ENCODE peak calls at places on chromosome 20, in seven cellular contexts. D, T, S, Y, U, I and C are unnamed samples. For H3K4me1, the result is how much of the 10 kb centered on the place peaks cover.

GRCh38 chr20:23622839-23623343 is 14.9 kb downstream of the CST3 start:
- DNase-seq in D (no peak), T (peak), S (no peak), Y (peak), U (no peak), I (peak), C (no peak)

GRCh38 chr20:10982692-10983091 is 308.9 kb upstream of the JAG1 start:
- DNase-seq in D (no peak), T (peak), S (no peak), Y (no peak), U (no peak), I (no peak), C (peak)

GRCh38 chr20:38001173-38001875 is 31.9 kb downstream of the TTI1 start:
- DNase-seq in D (no peak), T (peak), S (no peak), Y (no peak), U (no peak), I (no peak), C (no peak)

GRCh38 chr20:43959079-43959919 is 44.6 kb downstream of the TOX2 start:
- DNase-seq in D (no peak), T (no peak), S (no peak), Y (no peak), U (no peak), I (peak), C (no peak)

GRCh38 chr20:51570755-51571469 is 28.4 kb upstream of the NFATC2 start:
- DNase-seq in D (no peak), T (peak), S (no peak), Y (no peak), U (no peak), I (no peak), C (no peak)

GRCh38 chr20:59764037-59764436 is 159.7 kb downstream of the PHACTR3 start:
- DNase-seq in D (no peak), T (no peak), S (no peak), Y (no peak), U (no peak), I (no peak), C (no peak)

GRCh38 chr20:5612476-5613291 is 137.5 kb upstream of the SHLD1 start:
- DNase-seq in D (no peak), T (peak), S (no peak), Y (no peak), U (peak), I (no peak), C (no peak)

GRCh38 chr20:64044484-64045247 is 4.8 kb downstream of the SOX18 start:
- DNase-seq in D (no peak), T (peak), S (no peak), Y (no peak), U (no peak), I (no peak), C (no peak)

GRCh38 chr20:41358717-41359116 is 7.9 kb downstream of the EMILIN3 start:
- DNase-seq in D (no peak), T (no peak), S (no peak), Y (no peak), U (no peak), I (peak), C (no peak)

GRCh38 chr20:35730583-35731468 is 11.2 kb downstream of the RBM39 start:
- DNase-seq in D (no peak), T (no peak), S (no peak), Y (no peak), U (no peak), I (no peak), C (no peak)

GRCh38 chr20:23127506-23128279 is 41.6 kb upstream of the CD93 start:
- DNase-seq in D (no peak), T (no peak), S (no peak), Y (no peak), U (no peak), I (no peak), C (no peak)

GRCh38 chr20:63045401-63045800 is 38.6 kb upstream of the BHLHE23 start:
- DNase-seq in D (no peak), T (no peak), S (no peak), Y (peak), U (no peak), I (no peak), C (no peak)

GRCh38 chr20:32823737-32824588 is 4.2 kb downstream of the MAPRE1 start:
- DNase-seq in D (no peak), T (peak), S (no peak), Y (no peak), U (no peak), I (no peak), C (no peak)

GRCh38 chr20:63494084-63494419 is 4.8 kb downstream of the EEF1A2 start:
- DNase-seq in D (no peak), T (no peak), S (no peak), Y (no peak), U (no peak), I (no peak), C (no peak)

GRCh38 chr20:24442909-24443308 is 26.5 kb upstream of the SYNDIG1 start:
- DNase-seq in D (no peak), T (no peak), S (no peak), Y (no peak), U (no peak), I (no peak), C (no peak)

GRCh38 chr20:59645316-59645715 is 41.0 kb downstream of the PHACTR3 start:
- DNase-seq in D (no peak), T (no peak), S (no peak), Y (no peak), U (no peak), I (no peak), C (no peak)

GRCh38 chr20:44034965-44035635 is 120.4 kb downstream of the TOX2 start:
- DNase-seq in D (no peak), T (no peak), S (no peak), Y (no peak), U (no peak), I (no peak), C (no peak)

GRCh38 chr20:43942661-43943285 is 28.1 kb downstream of the TOX2 start:
- DNase-seq in D (no peak), T (peak), S (no peak), Y (no peak), U (no peak), I (no peak), C (no peak)

GRCh38 chr20:58246346-58246745 is 17.9 kb upstream of the ANKRD60 start:
- DNase-seq in D (no peak), T (no peak), S (no peak), Y (no peak), U (no peak), I (no peak), C (no peak)

GRCh38 chr20:6663751-6664388 is 103.6 kb upstream of the BMP2 start:
- DNase-seq in D (no peak), T (no peak), S (no peak), Y (no peak), U (no peak), I (peak), C (no peak)

GRCh38 chr20:15842872-15843271 is 730.4 kb downstream of the KIF16B start:
- DNase-seq in D (no peak), T (no peak), S (no peak), Y (no peak), U (no peak), I (no peak), C (no peak)

GRCh38 chr20:53829086-53829703 is 235.6 kb upstream of the ZNF217 start:
- DNase-seq in D (no peak), T (peak), S (no peak), Y (no peak), U (no peak), I (peak), C (no peak)

GRCh38 chr20:44886276-44886671 is 769 bp downstream of the YWHAB start:
- DNase-seq in D (no peak), T (no peak), S (no peak), Y (no peak), U (no peak), I (no peak), C (no peak)

GRCh38 chr20:62972270-62973032 is 19.9 kb downstream of the SLC17A9 start:
- DNase-seq in D (peak), T (peak), S (peak), Y (peak), U (peak), I (peak), C (peak)

GRCh38 chr20:63709149-63709527 is 1.3 kb downstream of the ZGPAT start:
- DNase-seq in D (no peak), T (no peak), S (no peak), Y (no peak), U (no peak), I (no peak), C (no peak)

GRCh38 chr20:42705550-42705949 is 484.2 kb downstream of the PTPRT start:
- DNase-seq in D (no peak), T (no peak), S (no peak), Y (no peak), U (no peak), I (peak), C (no peak)

GRCh38 chr20:57795347-57795697 is 85.5 kb upstream of the PMEPA1 start:
- DNase-seq in D (no peak), T (peak), S (no peak), Y (no peak), U (no peak), I (no peak), C (no peak)

GRCh38 chr20:53866787-53867740 is 203.3 kb downstream of the BCAS1 start:
- DNase-seq in D (no peak), T (no peak), S (no peak), Y (no peak), U (no peak), I (peak), C (peak)

GRCh38 chr20:33370296-33370695 is 31.0 kb downstream of the CDK5RAP1 start:
- DNase-seq in D (no peak), T (no peak), S (no peak), Y (no peak), U (no peak), I (peak), C (no peak)

GRCh38 chr20:50625986-50626677 is 65.2 kb downstream of the RIPOR3 start:
- DNase-seq in D (no peak), T (peak), S (no peak), Y (no peak), U (peak), I (peak), C (peak)

GRCh38 chr20:13546497-13547131 is 92.1 kb downstream of the TASP1 start:
- DNase-seq in D (peak), T (peak), S (peak), Y (peak), U (peak), I (peak), C (peak)

GRCh38 chr20:39563406-39563805 is 601.3 kb downstream of the DHX35 start:
- DNase-seq in D (no peak), T (no peak), S (no peak), Y (no peak), U (no peak), I (no peak), C (no peak)

GRCh38 chr20:8129211-8129986 is 2.7 kb upstream of the PLCB1 start:
- DNase-seq in D (no peak), T (peak), S (no peak), Y (no peak), U (no peak), I (no peak), C (no peak)

GRCh38 chr20:29690274-29690673 is 1567.2 kb upstream of the DEFB115 start:
- DNase-seq in D (no peak), T (no peak), S (no peak), Y (peak), U (no peak), I (no peak), C (no peak)

GRCh38 chr20:61718361-61718760 is 347.3 kb downstream of the TAF4 start:
- DNase-seq in D (no peak), T (no peak), S (no peak), Y (no peak), U (no peak), I (no peak), C (no peak)

GRCh38 chr20:63874254-63874653 is 9.2 kb downstream of the TPD52L2 start:
- DNase-seq in D (no peak), T (no peak), S (no peak), Y (no peak), U (no peak), I (no peak), C (no peak)

DNA sequence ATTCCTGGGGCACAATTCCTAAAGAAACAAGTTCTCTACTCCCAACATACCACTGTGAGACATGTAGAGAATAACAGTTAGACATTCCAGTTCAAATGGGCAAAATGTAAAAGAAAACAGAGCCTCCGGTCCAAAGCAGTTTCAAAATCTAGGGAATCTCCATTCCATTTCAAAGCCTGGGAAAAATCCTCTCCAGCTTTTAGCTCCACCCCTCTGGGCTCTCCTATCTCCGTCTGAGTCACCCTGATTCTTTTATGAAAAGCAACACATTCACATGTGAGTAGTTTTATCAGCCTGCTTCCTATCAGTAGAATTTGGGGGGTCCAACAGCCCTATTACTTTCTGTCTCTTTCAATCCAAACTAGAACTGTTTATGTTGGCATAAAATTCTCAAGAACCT is 3.7 kb downstream of the CSNK2A1 start:
- DNase-seq in D (no peak), T (peak), S (no peak), Y (no peak), U (no peak), I (peak), C (no peak)
- H3K4me1 ChIP-seq in D (under half), T (under half), S (under half), Y (half or more), U (under half), I (under half), C (under half)

GRCh38 chr20:17643531-17644188 is 38.4 kb downstream of the RRBP1 start:
- DNase-seq in D (no peak), T (no peak), S (no peak), Y (peak), U (no peak), I (no peak), C (no peak)

GRCh38 chr20:17645010-17645409 is 37.0 kb downstream of the RRBP1 start:
- DNase-seq in D (no peak), T (no peak), S (no peak), Y (peak), U (no peak), I (no peak), C (no peak)

GRCh38 chr20:17645546-17646208 is 36.4 kb downstream of the RRBP1 start:
- DNase-seq in D (no peak), T (no peak), S (no peak), Y (peak), U (peak), I (no peak), C (no peak)

GRCh38 chr20:17646209-17646717 is 35.8 kb downstream of the RRBP1 start:
- DNase-seq in D (no peak), T (no peak), S (peak), Y (peak), U (peak), I (no peak), C (no peak)

DNA sequence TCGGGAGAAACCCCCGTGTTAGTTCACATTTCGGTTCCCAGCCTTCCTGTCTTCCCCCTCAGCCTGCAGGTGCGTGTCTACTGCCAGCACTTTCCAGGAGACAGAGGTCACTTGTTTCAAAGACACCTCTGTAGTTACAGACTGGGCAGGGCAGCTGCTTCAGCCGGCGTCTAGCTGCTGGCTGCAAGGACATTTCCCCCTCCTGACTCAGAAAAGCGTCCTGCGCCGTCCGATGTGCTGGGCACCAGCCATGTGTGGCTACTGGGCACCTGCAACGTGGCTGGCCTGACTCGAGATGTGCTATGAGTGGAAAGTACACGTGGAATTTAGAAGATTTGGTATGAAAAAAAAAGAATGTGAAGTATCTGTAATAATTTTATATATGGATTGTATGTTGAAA is 37.6 kb downstream of the RRBP1 start:
- DNase-seq in D (no peak), T (no peak), S (no peak), Y (peak), U (no peak), I (peak), C (no peak)
- H3K4me1 ChIP-seq in D (under half), T (under half), S (under half), Y (under half), U (under half), I (under half), C (under half)

GRCh38 chr20:47233333-47234188 is 122.9 kb downstream of the ZMYND8 start:
- DNase-seq in D (no peak), T (peak), S (no peak), Y (no peak), U (no peak), I (no peak), C (no peak)
- H3K4me1 ChIP-seq in D (under half), T (under half), S (under half), Y (under half), U (under half), I (under half), C (under half)

GRCh38 chr20:20430066-20430465 is 62.2 kb downstream of the INSM1 start:
- DNase-seq in D (no peak), T (no peak), S (no peak), Y (no peak), U (no peak), I (no peak), C (no peak)
- H3K4me1 ChIP-seq in D (under half), T (under half), S (under half), Y (under half), U (under half), I (under half), C (under half)

DNA sequence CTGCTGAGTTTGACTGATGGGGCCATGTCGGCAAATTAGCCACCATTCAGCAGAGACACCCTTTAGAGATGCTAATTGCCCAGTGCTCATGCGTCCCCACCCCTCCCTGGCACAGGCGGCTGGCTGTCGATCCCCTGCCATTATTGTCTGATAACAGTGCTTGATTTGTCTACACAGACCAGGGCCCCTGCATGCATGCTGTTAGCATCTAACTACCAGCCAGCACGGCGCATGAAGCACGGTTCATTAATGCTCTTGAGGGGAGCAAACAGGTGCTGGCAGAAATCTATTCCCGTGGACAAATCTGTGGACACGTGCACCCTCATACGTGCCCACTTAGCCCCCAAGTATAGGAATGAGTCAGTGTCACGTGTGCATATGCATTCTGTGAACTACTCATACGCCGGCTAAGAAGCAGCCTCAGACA is 32.2 kb downstream of the KCNB1 start:
- DNase-seq in D (no peak), T (no peak), S (no peak), Y (no peak), U (peak), I (no peak), C (peak)
- H3K4me1 ChIP-seq in D (under half), T (under half), S (under half), Y (under half), U (under half), I (under half), C (under half)

GRCh38 chr20:298755-299391 is 1.5 kb downstream of the ZCCHC3 start:
- DNase-seq in D (no peak), T (no peak), S (no peak), Y (no peak), U (no peak), I (no peak), C (no peak)

GRCh38 chr20:294602-295001 is 2.8 kb upstream of the ZCCHC3 start:
- DNase-seq in D (no peak), T (no peak), S (no peak), Y (no peak), U (no peak), I (no peak), C (no peak)

GRCh38 chr20:297925-298754 is 770 bp downstream of the ZCCHC3 start:
- DNase-seq in D (no peak), T (peak), S (peak), Y (peak), U (peak), I (peak), C (no peak)

GRCh38 chr20:295804-296203 is 1.6 kb upstream of the ZCCHC3 start:
- DNase-seq in D (no peak), T (no peak), S (no peak), Y (no peak), U (no peak), I (no peak), C (no peak)

DNA sequence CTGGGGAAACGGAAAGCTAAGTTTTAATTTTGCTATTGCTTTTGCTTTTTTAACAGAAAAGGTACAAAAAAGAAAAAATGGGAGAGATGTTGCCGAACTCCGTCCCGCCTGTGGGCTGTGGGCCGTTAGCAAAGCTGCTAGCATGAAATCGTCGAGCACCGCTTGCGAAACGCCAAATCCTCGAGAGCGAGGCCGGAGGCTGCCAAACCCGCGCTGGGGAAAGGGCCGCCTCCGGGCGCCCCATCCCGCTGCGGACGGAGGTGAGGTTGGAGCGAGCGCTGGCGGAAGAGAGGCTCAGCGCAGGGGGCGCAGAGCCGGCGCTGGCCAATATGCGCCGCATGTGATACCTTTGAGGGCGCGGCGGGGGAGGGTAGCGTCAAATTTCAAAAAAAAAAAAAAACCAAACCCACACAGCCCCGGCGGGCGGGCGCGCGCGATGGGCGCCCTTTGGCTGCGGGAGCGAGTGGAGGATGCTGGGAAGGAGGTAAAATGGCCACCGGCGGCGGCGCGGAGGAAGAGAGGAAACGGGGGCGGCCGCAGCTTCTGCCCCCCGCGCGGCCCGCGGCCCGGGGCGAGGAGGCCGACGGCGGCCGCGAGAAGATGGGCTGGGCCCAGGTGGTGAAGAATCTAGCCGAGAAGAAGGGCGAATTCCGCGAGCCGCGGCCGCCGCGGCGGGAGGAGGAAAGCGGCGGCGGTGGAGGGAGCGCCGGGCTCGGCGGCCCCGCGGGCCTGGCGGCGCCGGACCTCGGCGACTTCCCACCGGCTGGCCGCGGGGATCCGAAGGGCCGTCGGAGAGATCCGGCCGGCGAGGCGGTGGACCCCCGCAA is at the start of gene ZCCHC3:
- DNase-seq in D (peak), T (peak), S (peak), Y (peak), U (peak), I (peak), C (peak)
- H3K4me1 ChIP-seq in D (under half), T (under half), S (under half), Y (under half), U (under half), I (under half), C (under half)